ENCODE peak calls at places on chromosomes 6 and 20, in nine cellular contexts. L is HuH-7.5; X is left ventricle myocardium inferior; K is stimulated activated CD8-positive, alpha-beta memory T cell treated with anti-CD3 and anti-CD28 coated beads, Interleukin-4, amount 100 ng/mL, for 24 hours; V is WERI-Rb-1; J is dorsolateral prefrontal cortex; D is tibial artery; T is GM20000; Q is iris pigment epithelial cell. H is an unnamed sample.

GRCh38 chr6:129181001-129181400 is 298.1 kb downstream of the LAMA2 start:
- DNase-seq in Q (no peak), D (no peak), V (no peak), T (no peak), X (no peak), J (no peak), L (no peak), K (no peak), H (no peak)

GRCh38 chr20:49724637-49725606 is 11.2 kb upstream of the B4GALT5 start:
- DNase-seq in X (peak), J (no peak), V (no peak), T (no peak), Q (peak), L (no peak), D (peak), K (no peak), H (peak)

GRCh38 chr6:43142101-43142500 is 29.0 kb upstream of the SRF start:
- DNase-seq in J (no peak), Q (no peak), X (no peak), L (no peak), K (no peak), D (no peak), V (no peak), T (no peak), H (no peak)

GRCh38 chr6:15672291-15672690 is 9.5 kb upstream of the DTNBP1 start:
- DNase-seq in K (no peak), D (no peak), X (no peak), J (no peak), V (no peak), Q (no peak), L (no peak), T (no peak), H (no peak)

GRCh38 chr6:43009124-43009523 is 4.6 kb downstream of the MEA1 start:
- DNase-seq in D (no peak), X (peak), V (peak), Q (peak), T (peak), K (no peak), L (no peak), J (peak), H (peak)

GRCh38 chr6:99348823-99349619 is 453 bp downstream of the FAXC start:
- DNase-seq in Q (no peak), J (no peak), L (no peak), X (no peak), D (no peak), V (peak), T (no peak), K (no peak), H (no peak)

GRCh38 chr20:18742841-18743240 is 70.7 kb upstream of the SCP2D1 start:
- DNase-seq in Q (no peak), T (no peak), X (no peak), D (no peak), J (no peak), L (no peak), V (no peak), K (no peak), H (no peak)

GRCh38 chr6:168326294-168327261 is 7.0 kb upstream of the DACT2 start:
- DNase-seq in V (no peak), K (no peak), L (peak), T (no peak), J (no peak), D (no peak), X (no peak), Q (peak), H (no peak)

GRCh38 chr6:2751871-2752270 is 1.1 kb upstream of the MYLK4 start:
- DNase-seq in V (no peak), D (no peak), K (no peak), L (no peak), Q (no peak), J (no peak), T (no peak), X (no peak), H (no peak)

GRCh38 chr20:61964675-61965605 is 100.7 kb downstream of the TAF4 start:
- DNase-seq in Q (no peak), T (no peak), X (no peak), D (no peak), K (no peak), V (no peak), J (no peak), L (no peak), H (no peak)

GRCh38 chr6:170423030-170423429 is 116.5 kb downstream of the FAM120B start:
- DNase-seq in V (no peak), L (no peak), T (peak), Q (no peak), J (no peak), K (no peak), D (no peak), X (no peak), H (no peak)

GRCh38 chr6:137570307-137570832 is 76.2 kb upstream of the OLIG3 start:
- DNase-seq in T (no peak), Q (no peak), V (no peak), K (no peak), J (no peak), L (no peak), X (no peak), D (no peak), H (no peak)

GRCh38 chr6:166586424-166587156 is at the start of gene RAMACL:
- DNase-seq in J (peak), V (peak), T (peak), D (no peak), Q (no peak), X (no peak), L (peak), K (no peak), H (no peak)

GRCh38 chr20:59525500-59526241 is 78.7 kb upstream of the PHACTR3 start:
- DNase-seq in K (peak), L (peak), T (peak), J (peak), D (no peak), Q (peak), X (peak), V (peak), H (peak)

GRCh38 chr6:24323632-24324337 is 34.1 kb downstream of the DCDC2 start:
- DNase-seq in T (no peak), V (no peak), X (no peak), K (no peak), J (no peak), L (no peak), Q (peak), D (no peak), H (no peak)

GRCh38 chr6:155158044-155158843 is 105.6 kb upstream of the CLDN20 start:
- DNase-seq in J (no peak), V (no peak), K (no peak), Q (peak), X (no peak), D (no peak), L (no peak), T (no peak), H (no peak)

GRCh38 chr6:129632081-129632758 is 77.8 kb downstream of the ARHGAP18 start:
- DNase-seq in L (no peak), J (no peak), Q (no peak), K (no peak), D (no peak), V (no peak), X (no peak), T (no peak), H (no peak)

GRCh38 chr6:26555505-26556262 is 17.5 kb downstream of the HMGN4 start:
- DNase-seq in X (no peak), K (no peak), J (no peak), V (no peak), D (no peak), L (no peak), T (no peak), Q (peak), H (no peak)

GRCh38 chr6:55659304-55659703 is 80.3 kb upstream of the HMGCLL1 start:
- DNase-seq in T (no peak), X (no peak), K (no peak), L (no peak), J (no peak), D (no peak), V (no peak), Q (no peak), H (no peak)

H was measured in psoas muscle.